ENCODE peak calls at places on chromosomes 5 and 9, in seven cellular contexts. One of them, this sample, is unnamed.

GRCh38 chr5:133032852-133033742 is 6.7 kb upstream of the ZCCHC10 start:
- DNase-seq in SK-N-SH: no peak
- DNase-seq in HepG2: peak; percentile 86
- DNase-seq in K562: peak; percentile 62
- DNase-seq in GM12878: no peak
- DNase-seq in HCT116: no peak
- DNase-seq in H1: no peak
- DNase-seq in this sample: no peak

GRCh38 chr9:113603773-113604172 is 140.2 kb downstream of the RGS3 start:
- DNase-seq in GM12878: no peak
- DNase-seq in K562: no peak
- DNase-seq in HCT116: no peak
- DNase-seq in SK-N-SH: no peak
- DNase-seq in H1: no peak
- DNase-seq in HepG2: no peak
- DNase-seq in this sample: no peak

GRCh38 chr5:176822426-176823075 is 12.2 kb downstream of the UNC5A start:
- DNase-seq in HCT116: peak; percentile 80
- DNase-seq in HepG2: no peak
- DNase-seq in SK-N-SH: peak; percentile 73
- DNase-seq in K562: no peak
- DNase-seq in GM12878: no peak
- DNase-seq in H1: no peak
- DNase-seq in this sample: no peak

GRCh38 chr9:123727332-123727731 is 202.6 kb downstream of the DENND1A start:
- DNase-seq in GM12878: no peak
- DNase-seq in H1: no peak
- DNase-seq in SK-N-SH: no peak
- DNase-seq in K562: no peak
- DNase-seq in HCT116: peak; percentile 4
- DNase-seq in HepG2: no peak
- DNase-seq in this sample: no peak

GRCh38 chr5:147321569-147321968 is 86.7 kb downstream of the STK32A start:
- DNase-seq in H1: no peak
- DNase-seq in HCT116: no peak
- DNase-seq in K562: no peak
- DNase-seq in GM12878: no peak
- DNase-seq in SK-N-SH: no peak
- DNase-seq in HepG2: no peak
- DNase-seq in this sample: no peak

GRCh38 chr5:77863181-77863580 is 87.0 kb upstream of the TBCA start:
- DNase-seq in HCT116: no peak
- DNase-seq in GM12878: no peak
- DNase-seq in K562: no peak
- DNase-seq in H1: no peak
- DNase-seq in SK-N-SH: no peak
- DNase-seq in HepG2: no peak
- DNase-seq in this sample: no peak

GRCh38 chr9:123401879-123402513 is 46.0 kb downstream of the CRB2 start:
- DNase-seq in K562: peak; percentile 77
- DNase-seq in H1: no peak
- DNase-seq in HCT116: peak; percentile 23
- DNase-seq in GM12878: no peak
- DNase-seq in HepG2: peak; percentile 39
- DNase-seq in SK-N-SH: peak; percentile 81
- DNase-seq in this sample: peak; percentile 88

GRCh38 chr5:167389537-167389936 is 901.9 kb upstream of the WWC1 start:
- DNase-seq in H1: no peak
- DNase-seq in GM12878: no peak
- DNase-seq in HCT116: no peak
- DNase-seq in K562: no peak
- DNase-seq in HepG2: no peak
- DNase-seq in SK-N-SH: no peak
- DNase-seq in this sample: no peak

GRCh38 chr5:318341-318897 is 3.1 kb upstream of the AHRR start:
- DNase-seq in GM12878: no peak
- DNase-seq in HepG2: no peak
- DNase-seq in HCT116: peak; percentile 48
- DNase-seq in SK-N-SH: no peak
- DNase-seq in K562: no peak
- DNase-seq in H1: no peak
- DNase-seq in this sample: peak; percentile 86

GRCh38 chr9:108057421-108058136 is 568.0 kb upstream of the KLF4 start:
- DNase-seq in K562: no peak
- DNase-seq in SK-N-SH: no peak
- DNase-seq in HepG2: no peak
- DNase-seq in GM12878: no peak
- DNase-seq in HCT116: no peak
- DNase-seq in H1: no peak
- DNase-seq in this sample: peak; percentile 29

GRCh38 chr9:96217358-96217755 is 84.6 kb downstream of the HSD17B3 start:
- DNase-seq in K562: no peak
- DNase-seq in HCT116: no peak
- DNase-seq in H1: no peak
- DNase-seq in HepG2: no peak
- DNase-seq in SK-N-SH: peak; percentile 88
- DNase-seq in GM12878: no peak
- DNase-seq in this sample: no peak

GRCh38 chr9:16505159-16505558 is 365.3 kb downstream of the BNC2 start:
- DNase-seq in HCT116: no peak
- DNase-seq in H1: no peak
- DNase-seq in GM12878: no peak
- DNase-seq in K562: no peak
- DNase-seq in HepG2: no peak
- DNase-seq in SK-N-SH: no peak
- DNase-seq in this sample: no peak

GRCh38 chr5:60972225-60972624 is 27.2 kb downstream of the NDUFAF2 start:
- DNase-seq in SK-N-SH: no peak
- DNase-seq in K562: no peak
- DNase-seq in HCT116: no peak
- DNase-seq in H1: no peak
- DNase-seq in HepG2: no peak
- DNase-seq in GM12878: peak; percentile 11
- DNase-seq in this sample: no peak

GRCh38 chr5:116394186-116394867 is 180.3 kb downstream of the SEMA6A start:
- DNase-seq in HepG2: no peak
- DNase-seq in GM12878: no peak
- DNase-seq in HCT116: no peak
- DNase-seq in H1: no peak
- DNase-seq in SK-N-SH: no peak
- DNase-seq in K562: no peak
- DNase-seq in this sample: no peak

GRCh38 chr5:151470440-151470839 is 23.0 kb downstream of the SLC36A1 start:
- DNase-seq in H1: no peak
- DNase-seq in SK-N-SH: no peak
- DNase-seq in K562: no peak
- DNase-seq in HCT116: no peak
- DNase-seq in GM12878: no peak
- DNase-seq in HepG2: no peak
- DNase-seq in this sample: no peak

GRCh38 chr5:133390416-133391155 is 221.8 kb downstream of the FSTL4 start:
- DNase-seq in K562: no peak
- DNase-seq in HepG2: no peak
- DNase-seq in SK-N-SH: no peak
- DNase-seq in H1: peak; percentile 20
- DNase-seq in GM12878: no peak
- DNase-seq in HCT116: no peak
- DNase-seq in this sample: no peak

GRCh38 chr9:4640027-4640426 is 22.1 kb upstream of the PLPP6 start:
- DNase-seq in K562: peak; percentile 14
- DNase-seq in HepG2: peak; percentile 15
- DNase-seq in GM12878: no peak
- DNase-seq in HCT116: peak; percentile 31
- DNase-seq in H1: no peak
- DNase-seq in SK-N-SH: peak; percentile 53
- DNase-seq in this sample: peak; percentile 41

GRCh38 chr5:150511641-150512367 is 3.9 kb downstream of the NDST1 start:
- DNase-seq in HepG2: no peak
- DNase-seq in K562: peak; percentile 76
- DNase-seq in HCT116: no peak
- DNase-seq in H1: no peak
- DNase-seq in SK-N-SH: peak; percentile 70
- DNase-seq in GM12878: no peak
- DNase-seq in this sample: no peak

GRCh38 chr9:33329117-33329563 is 38.8 kb downstream of the NFX1 start:
- DNase-seq in HepG2: no peak
- DNase-seq in K562: no peak
- DNase-seq in SK-N-SH: no peak
- DNase-seq in H1: no peak
- DNase-seq in GM12878: no peak
- DNase-seq in HCT116: no peak
- DNase-seq in this sample: peak; percentile 20
- TF ChIP-seq JUND in HepG2: no peak
- TF ChIP-seq JUND in K562: no peak
- TF ChIP-seq JUND in SK-N-SH: peak; percentile 68
- TF ChIP-seq JUND in H1: no peak
- TF ChIP-seq JUND in GM12878: no peak
- TF ChIP-seq JUND in HCT116: no peak
- TF ChIP-seq JUND in this sample: peak; percentile 83

GRCh38 chr9:90821697-90822096 is 20.1 kb downstream of the SYK start:
- DNase-seq in K562: no peak
- DNase-seq in HepG2: no peak
- DNase-seq in HCT116: no peak
- DNase-seq in H1: no peak
- DNase-seq in SK-N-SH: no peak
- DNase-seq in GM12878: no peak
- DNase-seq in this sample: no peak

GRCh38 chr9:90826326-90827020 is 24.9 kb downstream of the SYK start:
- DNase-seq in HepG2: no peak
- DNase-seq in K562: no peak
- DNase-seq in SK-N-SH: no peak
- DNase-seq in GM12878: no peak
- DNase-seq in H1: peak; percentile 4
- DNase-seq in HCT116: no peak
- DNase-seq in this sample: no peak

GRCh38 chr9:90822866-90823265 is 21.2 kb downstream of the SYK start:
- DNase-seq in SK-N-SH: no peak
- DNase-seq in HepG2: no peak
- DNase-seq in K562: no peak
- DNase-seq in HCT116: no peak
- DNase-seq in H1: no peak
- DNase-seq in GM12878: no peak
- DNase-seq in this sample: no peak

GRCh38 chr9:90827181-90827866 is 25.7 kb downstream of the SYK start:
- DNase-seq in H1: peak; percentile 28
- DNase-seq in HepG2: no peak
- DNase-seq in K562: no peak
- DNase-seq in HCT116: no peak
- DNase-seq in SK-N-SH: no peak
- DNase-seq in GM12878: peak; percentile 77
- DNase-seq in this sample: no peak

GRCh38 chr9:90825586-90825985 is 24.0 kb downstream of the SYK start:
- DNase-seq in HepG2: no peak
- DNase-seq in HCT116: no peak
- DNase-seq in H1: no peak
- DNase-seq in GM12878: no peak
- DNase-seq in SK-N-SH: no peak
- DNase-seq in K562: no peak
- DNase-seq in this sample: no peak
- TF ChIP-seq JUND in HepG2: no peak
- TF ChIP-seq JUND in HCT116: no peak
- TF ChIP-seq JUND in H1: no peak
- TF ChIP-seq JUND in GM12878: no peak
- TF ChIP-seq JUND in SK-N-SH: no peak
- TF ChIP-seq JUND in K562: no peak
- TF ChIP-seq JUND in this sample: no peak

GRCh38 chr5:139658928-139659667 is 10.9 kb downstream of the CXXC5 start:
- DNase-seq in GM12878: no peak
- DNase-seq in HepG2: no peak
- DNase-seq in SK-N-SH: no peak
- DNase-seq in H1: no peak
- DNase-seq in HCT116: no peak
- DNase-seq in K562: no peak
- DNase-seq in this sample: peak; percentile 85

GRCh38 chr5:139658501-139658927 is 10.4 kb downstream of the CXXC5 start:
- DNase-seq in GM12878: no peak
- DNase-seq in HCT116: no peak
- DNase-seq in K562: no peak
- DNase-seq in HepG2: no peak
- DNase-seq in SK-N-SH: no peak
- DNase-seq in H1: no peak
- DNase-seq in this sample: no peak

GRCh38 chr5:139659673-139660072 is 11.5 kb downstream of the CXXC5 start:
- DNase-seq in SK-N-SH: no peak
- DNase-seq in HepG2: no peak
- DNase-seq in H1: no peak
- DNase-seq in HCT116: no peak
- DNase-seq in GM12878: no peak
- DNase-seq in K562: no peak
- DNase-seq in this sample: no peak

GRCh38 chr5:139655727-139656271 is 7.7 kb downstream of the CXXC5 start:
- DNase-seq in SK-N-SH: peak; percentile 54
- DNase-seq in GM12878: no peak
- DNase-seq in H1: no peak
- DNase-seq in HCT116: no peak
- DNase-seq in HepG2: peak; percentile 76
- DNase-seq in K562: no peak
- DNase-seq in this sample: peak; percentile 86

GRCh38 chr5:139657363-139658321 is 9.5 kb downstream of the CXXC5 start:
- DNase-seq in K562: peak; percentile 59
- DNase-seq in HCT116: no peak
- DNase-seq in GM12878: no peak
- DNase-seq in HepG2: no peak
- DNase-seq in H1: no peak
- DNase-seq in SK-N-SH: no peak
- DNase-seq in this sample: no peak
- TF ChIP-seq JUND in K562: no peak
- TF ChIP-seq JUND in HCT116: no peak
- TF ChIP-seq JUND in GM12878: no peak
- TF ChIP-seq JUND in HepG2: no peak
- TF ChIP-seq JUND in H1: no peak
- TF ChIP-seq JUND in SK-N-SH: no peak
- TF ChIP-seq JUND in this sample: no peak

GRCh38 chr5:1537166-1538154 is 13.7 kb upstream of the LPCAT1 start:
- DNase-seq in HepG2: no peak
- DNase-seq in GM12878: no peak
- DNase-seq in SK-N-SH: no peak
- DNase-seq in H1: peak; percentile 38
- DNase-seq in HCT116: no peak
- DNase-seq in K562: no peak
- DNase-seq in this sample: no peak

GRCh38 chr5:1536298-1537165 is 12.8 kb upstream of the LPCAT1 start:
- DNase-seq in GM12878: peak; percentile 72
- DNase-seq in K562: no peak
- DNase-seq in HepG2: peak; percentile 30
- DNase-seq in HCT116: no peak
- DNase-seq in SK-N-SH: no peak
- DNase-seq in H1: peak; percentile 29
- DNase-seq in this sample: no peak

GRCh38 chr5:1538741-1539392 is 15.1 kb upstream of the LPCAT1 start:
- DNase-seq in HepG2: no peak
- DNase-seq in HCT116: no peak
- DNase-seq in K562: no peak
- DNase-seq in GM12878: no peak
- DNase-seq in SK-N-SH: no peak
- DNase-seq in H1: no peak
- DNase-seq in this sample: no peak

GRCh38 chr5:1540166-1540565 is 16.4 kb upstream of the LPCAT1 start:
- DNase-seq in HepG2: no peak
- DNase-seq in K562: no peak
- DNase-seq in HCT116: no peak
- DNase-seq in SK-N-SH: no peak
- DNase-seq in GM12878: no peak
- DNase-seq in H1: peak; percentile 37
- DNase-seq in this sample: no peak

GRCh38 chr5:1538276-1538675 is 14.5 kb upstream of the LPCAT1 start:
- DNase-seq in K562: no peak
- DNase-seq in HCT116: no peak
- DNase-seq in H1: no peak
- DNase-seq in HepG2: no peak
- DNase-seq in SK-N-SH: no peak
- DNase-seq in GM12878: no peak
- DNase-seq in this sample: no peak
- TF ChIP-seq JUND in K562: no peak
- TF ChIP-seq JUND in HCT116: no peak
- TF ChIP-seq JUND in H1: no peak
- TF ChIP-seq JUND in HepG2: no peak
- TF ChIP-seq JUND in SK-N-SH: no peak
- TF ChIP-seq JUND in GM12878: no peak
- TF ChIP-seq JUND in this sample: no peak